ENCODE peak calls at places on chromosomes 6 and 20, in nine cellular contexts. S, M, H, B, E, K, Z, C and O are unnamed samples.

GRCh38 chr20:49846206-49846807 is 33.7 kb downstream of the SLC9A8 start:
- DNase-seq in K (peak; percentile 60), S (peak; percentile 52), B (no peak), M (no peak), C (peak; percentile 48), H (no peak), E (peak; percentile 34), Z (peak; percentile 22), O (no peak)

GRCh38 chr6:142262231-142262630 is 39.6 kb upstream of the ADGRG6 start:
- DNase-seq in E (no peak), B (no peak), C (no peak), H (no peak), K (no peak), S (no peak), Z (no peak), M (no peak), O (no peak)

GRCh38 chr20:60469829-60470228 is 511.6 kb downstream of the CDH26 start:
- DNase-seq in S (no peak), C (no peak), K (no peak), H (no peak), E (no peak), M (no peak), Z (no peak), B (no peak), O (no peak)

GRCh38 chr20:40628877-40629276 is 60.2 kb downstream of the MAFB start:
- DNase-seq in Z (no peak), M (no peak), K (no peak), C (no peak), E (no peak), H (no peak), S (no peak), B (no peak), O (no peak)

GRCh38 chr20:437787-438486 is 24.4 kb downstream of the TBC1D20 start:
- DNase-seq in S (no peak), K (no peak), Z (no peak), C (no peak), H (no peak), M (no peak), E (no peak), B (no peak), O (no peak)

GRCh38 chr6:36268478-36269248 is 1.2 kb upstream of the PNPLA1 start:
- DNase-seq in M (no peak), K (peak; percentile 60), Z (no peak), S (no peak), E (no peak), B (no peak), H (no peak), C (no peak), O (no peak)

GRCh38 chr6:137233561-137234504 is 14.6 kb upstream of the IFNGR1 start:
- DNase-seq in K (peak; percentile 29), M (peak; percentile 67), H (no peak), C (no peak), S (no peak), B (no peak), Z (peak; percentile 61), E (peak; percentile 60), O (no peak)

GRCh38 chr20:2955257-2955950 is 82.1 kb downstream of the PTPRA start:
- DNase-seq in Z (no peak), E (no peak), H (no peak), K (peak; percentile 4), C (no peak), B (no peak), S (no peak), M (no peak), O (no peak)

GRCh38 chr20:48295966-48296421 is 510.7 kb upstream of the SULF2 start:
- DNase-seq in S (no peak), K (peak; percentile 53), M (no peak), E (peak; percentile 31), C (no peak), Z (no peak), H (no peak), B (no peak), O (no peak)

GRCh38 chr6:126052485-126052884 is 66.1 kb downstream of the TRMT11 start:
- DNase-seq in B (no peak), S (no peak), E (no peak), Z (no peak), H (no peak), C (no peak), M (no peak), K (no peak), O (no peak)

GRCh38 chr20:59735917-59736316 is 131.6 kb downstream of the PHACTR3 start:
- DNase-seq in H (no peak), C (no peak), M (no peak), Z (no peak), K (no peak), E (no peak), B (no peak), S (peak; percentile 33), O (no peak)

GRCh38 chr6:50984135-50984534 is 165.5 kb downstream of the TFAP2B start:
- DNase-seq in B (no peak), Z (no peak), C (no peak), M (no peak), E (no peak), K (no peak), S (no peak), H (no peak), O (no peak)

GRCh38 chr6:1716845-1717244 is 107.1 kb downstream of the FOXC1 start:
- DNase-seq in C (no peak), B (no peak), M (no peak), Z (no peak), S (no peak), K (no peak), E (no peak), H (no peak), O (no peak)

GRCh38 chr6:113856571-113857564 is at the start of gene MARCKS:
- DNase-seq in Z (peak; percentile 56), M (peak; percentile 85), B (no peak), K (peak; percentile 92), C (no peak), E (peak; percentile 78), S (peak; percentile 85), H (no peak), O (no peak)

GRCh38 chr6:36442083-36442670 is 477 bp downstream of the PXT1 start:
- DNase-seq in B (no peak), Z (no peak), H (no peak), S (no peak), K (no peak), M (no peak), C (no peak), E (no peak), O (no peak)

GRCh38 chr6:169689247-169689646 is 12.6 kb downstream of the WDR27 start:
- DNase-seq in E (no peak), H (no peak), S (no peak), M (no peak), C (no peak), B (no peak), Z (no peak), K (peak; percentile 24), O (no peak)